ENCODE peak calls at places on chromosomes 11 and 22, in five cellular contexts. A is kidney, I is AG04450, G is left ventricle myocardium inferior, H is mammary epithelial cell. O is an unnamed sample.

GRCh38 chr22:47143249-47143938 is 380.9 kb downstream of the TBC1D22A start:
- DNase-seq in G (no peak), I (no peak), H (no peak), A (no peak), O (no peak)

GRCh38 chr11:106565326-106565725 is 452.9 kb downstream of the GUCY1A2 start:
- DNase-seq in A (no peak), H (no peak), G (no peak), I (no peak), O (no peak)

GRCh38 chr11:353315-353857 is 15.9 kb upstream of the B4GALNT4 start:
- DNase-seq in G (peak), I (peak), A (peak), H (no peak), O (no peak)

GRCh38 chr11:134731562-134731961 is 319.5 kb upstream of the B3GAT1 start:
- DNase-seq in G (no peak), H (no peak), I (no peak), A (no peak), O (no peak)

GRCh38 chr11:125512106-125512505 is 16.0 kb upstream of the FEZ1 start:
- DNase-seq in H (no peak), G (no peak), I (no peak), A (no peak), O (no peak)

GRCh38 chr11:2095542-2095941 is 43.6 kb downstream of the IGF2 start:
- DNase-seq in I (no peak), G (no peak), H (no peak), A (peak), O (peak)

GRCh38 chr11:68677432-68677831 is 6.9 kb upstream of the GAL start:
- DNase-seq in G (peak), A (no peak), I (peak), H (peak), O (peak)

GRCh38 chr22:46945481-46945880 is 183.0 kb downstream of the TBC1D22A start:
- DNase-seq in I (no peak), G (no peak), A (no peak), H (no peak), O (no peak)

GRCh38 chr11:102117472-102118113 is 7.3 kb downstream of the YAP1 start:
- DNase-seq in A (no peak), H (no peak), I (no peak), G (no peak), O (no peak)

GRCh38 chr11:112004389-112004788 is 20.8 kb upstream of the DLAT start:
- DNase-seq in G (no peak), I (no peak), H (no peak), A (no peak), O (no peak)

GRCh38 chr11:104036603-104037394 is at the start of gene DDI1:
- DNase-seq in H (no peak), I (no peak), G (no peak), A (peak), O (no peak)

GRCh38 chr11:102446606-102447005 is 6.0 kb downstream of the TMEM123 start:
- DNase-seq in I (no peak), H (no peak), A (no peak), G (no peak), O (no peak)

GRCh38 chr11:47843354-47844060 is 4.6 kb downstream of the NUP160 start:
- DNase-seq in A (no peak), G (no peak), H (no peak), I (no peak), O (no peak)

GRCh38 chr11:130452941-130453340 is 4.5 kb downstream of the ADAMTS15 start:
- DNase-seq in G (peak), I (no peak), H (no peak), A (peak), O (no peak)
- H3K27ac ChIP-seq in G (peak), I (no peak), H (no peak), A (no peak), O (no peak)

DNA sequence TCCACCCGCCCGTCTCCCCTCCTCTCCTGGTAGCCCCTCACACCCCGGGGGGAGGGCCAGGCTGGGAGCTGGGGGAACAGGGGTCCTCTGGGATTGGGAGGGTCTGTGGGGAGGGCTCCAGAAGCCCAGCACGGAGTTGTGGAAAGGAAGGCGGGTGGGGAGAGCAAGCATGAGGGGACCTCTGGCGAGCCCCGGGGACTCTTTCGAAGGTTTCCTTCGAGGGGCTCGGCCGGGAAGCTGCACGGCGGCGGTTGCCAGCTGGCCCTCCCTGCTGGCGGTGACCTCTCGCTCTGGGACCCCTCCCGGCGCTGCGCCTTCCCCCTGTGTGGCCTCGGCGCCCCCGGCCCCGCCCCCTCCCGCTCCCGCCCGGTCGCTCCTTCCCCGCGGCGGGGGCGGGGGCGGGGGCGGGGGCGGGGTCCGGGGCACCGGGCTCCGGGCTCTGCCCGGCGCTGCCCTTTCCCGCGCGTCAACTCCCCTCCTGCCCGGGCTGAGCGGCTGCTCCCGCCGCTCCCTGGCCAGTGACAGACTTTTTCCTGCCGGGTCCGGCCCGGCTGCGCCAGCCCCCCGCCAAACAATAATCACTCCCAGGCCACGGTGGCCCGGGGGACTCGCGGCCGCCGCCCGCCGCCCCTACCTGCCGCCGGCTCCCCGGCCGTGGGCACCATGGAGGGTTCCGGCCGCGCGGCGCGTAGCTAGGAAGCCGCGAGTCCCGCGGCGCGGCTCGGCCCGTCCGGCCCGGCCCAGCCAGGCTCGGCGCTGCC is 986 bp downstream of the CLCF1 start:
- DNase-seq in H (no peak), A (peak), G (no peak), I (no peak), O (no peak)
- H3K27ac ChIP-seq in H (no peak), A (peak), G (peak), I (peak), O (peak)

GRCh38 chr22:18063311-18063710 is 14.5 kb upstream of the PEX26 start:
- DNase-seq in G (no peak), A (no peak), I (no peak), H (peak), O (no peak)
- H3K27ac ChIP-seq in G (no peak), A (no peak), I (no peak), H (peak), O (peak)

GRCh38 chr11:117874253-117874909 is 2.1 kb downstream of the FXYD6 start:
- DNase-seq in G (no peak), A (no peak), H (no peak), I (no peak), O (no peak)
- H3K27ac ChIP-seq in G (peak), A (no peak), H (no peak), I (no peak), O (no peak)

GRCh38 chr11:117750916-117751773 is 45.9 kb downstream of the DSCAML1 start:
- DNase-seq in H (no peak), I (no peak), G (no peak), A (no peak), O (no peak)

GRCh38 chr11:117749541-117749910 is 47.5 kb downstream of the DSCAML1 start:
- DNase-seq in G (no peak), H (no peak), A (no peak), I (no peak), O (no peak)

GRCh38 chr11:117750357-117750756 is 46.7 kb downstream of the DSCAML1 start:
- DNase-seq in G (no peak), I (no peak), H (no peak), A (no peak), O (no peak)

GRCh38 chr11:117747892-117748291 is 49.1 kb downstream of the DSCAML1 start:
- DNase-seq in A (no peak), G (no peak), I (no peak), H (no peak), O (no peak)

DNA sequence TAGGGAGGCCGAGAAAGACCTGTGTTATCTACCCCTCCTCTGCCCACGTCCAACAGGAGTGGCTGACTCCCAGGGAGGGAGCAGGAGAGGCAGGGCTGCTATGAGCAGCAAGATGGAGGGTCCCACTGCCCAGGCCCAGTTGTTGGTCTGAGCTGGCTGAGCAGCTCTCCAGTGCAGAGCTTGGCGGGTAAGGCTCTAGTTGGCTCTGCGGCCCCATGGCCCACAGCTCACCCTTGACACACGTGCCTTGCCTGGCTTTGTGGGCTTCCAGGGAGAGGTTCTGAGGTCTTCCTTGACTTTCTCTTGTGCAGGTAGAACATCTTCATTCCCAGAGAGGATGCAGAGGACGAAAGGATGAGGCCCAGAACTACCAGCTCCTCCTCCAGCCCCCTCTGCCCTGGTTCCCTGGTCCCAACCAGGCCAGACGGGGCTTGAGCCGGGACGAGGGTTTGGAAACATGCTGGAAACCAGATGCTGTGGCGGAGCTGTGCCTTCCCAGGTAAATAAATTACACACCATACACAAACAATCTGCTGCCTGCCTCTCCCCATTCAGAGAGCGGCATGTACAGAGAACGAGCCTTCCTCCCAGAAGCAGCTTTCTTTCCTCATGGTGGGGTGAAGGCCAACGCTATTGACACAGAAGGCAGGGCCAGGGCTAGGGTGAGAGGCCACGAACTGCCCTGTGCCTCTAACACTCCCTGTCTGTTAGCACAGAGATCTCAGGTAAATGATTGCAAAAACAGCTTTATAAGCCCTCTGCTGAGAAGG is 48.1 kb downstream of the DSCAML1 start:
- DNase-seq in G (no peak), A (no peak), H (no peak), I (no peak), O (no peak)
- H3K27ac ChIP-seq in G (no peak), A (no peak), H (no peak), I (no peak), O (no peak)

DNA sequence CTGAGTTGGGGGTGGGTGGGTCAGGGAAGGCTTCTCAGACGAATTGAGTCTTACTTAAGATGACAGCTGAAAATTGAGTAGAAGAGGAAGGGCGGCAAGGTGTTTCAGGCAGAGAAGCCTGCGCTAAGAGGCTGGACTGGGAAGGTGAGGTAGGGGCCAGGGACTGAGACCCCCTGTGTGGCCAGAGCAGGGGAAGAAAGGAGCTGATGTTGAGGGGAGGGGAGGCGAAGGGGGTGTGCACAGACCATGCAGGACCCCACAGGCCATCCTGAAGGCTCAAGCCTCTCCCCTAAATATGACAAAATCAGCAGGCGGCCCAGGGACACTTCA is 40.6 kb upstream of the CREB3L1 start:
- DNase-seq in A (no peak), G (no peak), I (no peak), H (no peak), O (no peak)
- H3K27ac ChIP-seq in A (no peak), G (peak), I (peak), H (no peak), O (peak)

DNA sequence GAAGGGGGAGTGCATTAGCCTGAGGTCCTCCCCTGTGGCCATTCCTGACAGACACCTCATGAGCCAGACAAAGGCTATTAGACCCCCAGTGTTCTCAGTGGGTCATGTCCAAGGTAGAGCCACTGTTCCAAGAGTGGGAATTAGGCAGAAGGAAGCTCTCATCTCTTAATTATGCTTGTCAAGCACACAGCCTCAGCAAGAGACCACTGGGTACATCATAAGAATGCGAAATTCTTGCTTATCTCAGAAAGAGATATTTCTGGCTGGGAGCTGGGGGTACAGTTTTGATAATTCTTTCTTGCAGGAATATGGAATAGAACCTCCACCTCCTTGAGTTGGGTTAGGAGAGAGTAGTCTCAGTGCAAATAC is 1280.0 kb upstream of the CNTN5 start:
- DNase-seq in G (no peak), H (no peak), A (no peak), I (no peak), O (no peak)
- H3K27ac ChIP-seq in G (peak), H (no peak), A (no peak), I (no peak), O (no peak)

DNA sequence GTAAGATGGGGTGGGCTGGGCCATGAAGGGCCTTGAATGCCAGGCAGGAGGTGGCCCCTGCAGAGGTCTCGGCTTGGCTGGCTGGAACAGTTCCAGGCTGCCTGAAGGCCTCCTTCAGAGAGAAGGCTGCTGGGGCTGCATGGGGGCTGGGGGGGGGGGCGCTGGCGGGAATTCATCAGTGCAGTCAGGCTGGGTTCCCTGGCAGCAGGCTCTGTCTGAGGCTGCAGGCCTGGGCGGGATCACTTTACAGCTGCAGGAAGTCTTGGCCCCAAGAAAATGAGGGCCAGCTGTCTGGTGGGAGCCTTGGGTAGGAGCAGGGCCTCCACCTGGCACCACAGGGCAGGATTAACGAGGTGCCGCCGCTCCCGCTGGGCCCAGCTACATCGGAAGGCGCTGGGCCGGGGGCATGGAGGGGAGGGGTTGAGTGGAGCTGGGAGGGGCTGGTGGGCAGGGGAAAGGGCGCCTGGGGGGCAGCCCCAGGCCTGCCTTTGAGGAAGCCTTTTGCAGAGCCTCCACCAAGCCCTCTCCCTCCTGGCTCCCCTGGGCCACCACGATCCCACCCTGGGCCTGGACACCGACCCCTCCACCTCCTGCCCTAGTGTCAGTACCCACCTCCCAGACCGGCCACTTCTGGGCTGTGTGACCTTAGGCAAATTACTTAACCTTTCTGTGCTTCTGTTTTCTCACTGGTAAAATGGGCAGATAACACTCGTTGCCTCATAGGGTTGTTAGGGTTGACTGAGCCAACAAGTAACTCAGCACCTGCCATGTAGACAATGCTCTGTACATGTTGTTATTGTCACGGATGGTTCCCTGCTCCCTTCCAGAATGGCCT is 31.0 kb upstream of the HMOX1 start:
- DNase-seq in I (no peak), H (no peak), A (peak), G (no peak), O (no peak)
- H3K27ac ChIP-seq in I (peak), H (no peak), A (no peak), G (peak), O (no peak)

GRCh38 chr11:63767415-63768231 is 952 bp downstream of the ZFTA start:
- DNase-seq in A (peak), I (peak), H (peak), G (peak), O (peak)

GRCh38 chr11:63766501-63767270 is 1.9 kb downstream of the ZFTA start:
- DNase-seq in H (no peak), A (no peak), G (no peak), I (no peak), O (no peak)

GRCh38 chr11:63769044-63769718 is 606 bp upstream of the ZFTA start:
- DNase-seq in A (peak), I (no peak), H (no peak), G (peak), O (peak)

GRCh38 chr11:63769719-63770443 is 1.3 kb upstream of the ZFTA start:
- DNase-seq in I (no peak), G (no peak), H (no peak), A (no peak), O (no peak)

DNA sequence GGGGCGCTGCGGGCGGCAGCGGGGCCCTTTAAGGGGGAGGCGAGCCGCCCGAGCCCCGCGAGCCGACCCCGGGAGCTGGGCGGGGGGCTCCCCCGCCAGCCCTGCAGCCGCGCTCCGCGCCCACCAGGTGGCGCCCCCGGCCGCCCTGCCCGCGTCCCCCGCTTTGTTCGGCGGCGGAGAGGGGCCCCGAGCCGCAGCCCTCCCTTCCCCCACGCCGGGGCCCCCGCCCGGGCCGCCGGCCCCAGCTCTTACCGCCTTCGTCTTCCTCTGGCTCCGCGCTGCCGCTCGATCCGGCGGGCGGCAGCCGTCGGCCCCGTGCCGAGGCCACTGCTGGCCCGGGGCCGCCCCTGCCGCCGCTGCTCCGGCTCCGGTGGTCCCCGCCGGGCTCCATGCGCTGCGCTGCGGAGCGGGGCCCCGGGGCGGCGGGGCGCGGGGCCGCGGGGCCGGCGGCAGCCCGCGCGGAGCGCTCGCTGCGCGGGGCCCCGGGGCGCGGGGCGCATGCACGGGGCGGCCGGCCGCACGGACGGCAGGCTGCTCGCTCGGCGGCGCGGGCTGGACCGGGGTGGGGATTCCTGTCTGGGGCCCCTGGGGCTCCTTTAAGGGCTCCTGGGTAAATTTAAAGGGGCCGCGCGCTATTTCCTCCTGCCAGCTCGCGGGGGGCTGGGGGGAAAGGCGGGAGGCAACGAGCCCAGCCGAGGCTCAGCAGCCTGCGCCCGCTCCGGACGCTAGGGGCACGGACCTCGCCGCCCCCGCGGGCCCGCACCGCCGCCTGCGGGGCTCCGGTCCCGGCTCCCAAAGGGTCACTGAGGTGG is at the start of gene ZFTA:
- DNase-seq in G (peak), I (no peak), A (peak), H (peak), O (peak)
- H3K27ac ChIP-seq in G (peak), I (peak), A (peak), H (no peak), O (peak)

GRCh38 chr11:12258451-12258850 is 118.9 kb upstream of the PARVA start:
- DNase-seq in G (no peak), A (no peak), I (no peak), H (no peak), O (no peak)

GRCh38 chr11:12251651-12252560 is 125.5 kb upstream of the PARVA start:
- DNase-seq in H (no peak), I (no peak), A (no peak), G (no peak), O (no peak)

GRCh38 chr11:12248330-12248729 is 129.0 kb upstream of the PARVA start:
- DNase-seq in I (no peak), H (no peak), A (peak), G (peak), O (no peak)

GRCh38 chr11:12249590-12250260 is 127.6 kb upstream of the PARVA start:
- DNase-seq in H (no peak), G (no peak), A (no peak), I (no peak), O (no peak)

GRCh38 chr11:12253843-12254281 is 123.5 kb upstream of the PARVA start:
- DNase-seq in I (no peak), H (no peak), A (no peak), G (no peak), O (no peak)
- H3K27ac ChIP-seq in I (peak), H (no peak), A (no peak), G (no peak), O (no peak)